ENCODE peak calls at places on chromosomes 4 and X, in four cellular contexts. F is DMS79 treated with DMSO at 0.1 percent for 48 hours, G is NCI-H524, W is NCI-H774. M is an unnamed sample.

GRCh38 chrX:53435997-53436396 is 1.8 kb upstream of the HSD17B10 start:
- DNase-seq in W (peak), G (peak), F (peak), M (peak)

GRCh38 chr4:85790582-85790981 is 315.6 kb downstream of the ARHGAP24 start:
- DNase-seq in F (no peak), G (no peak), W (no peak), M (no peak)

GRCh38 chr4:34158883-34159282 is 2085.4 kb downstream of the ARAP2 start:
- DNase-seq in W (no peak), F (no peak), G (no peak), M (no peak)

GRCh38 chr4:31518796-31519250 is 798.7 kb downstream of the PCDH7 start:
- DNase-seq in W (no peak), F (no peak), G (no peak), M (no peak)

GRCh38 chrX:40845331-40845911 is 110.1 kb upstream of the MED14 start:
- DNase-seq in W (no peak), G (no peak), F (no peak), M (no peak)

GRCh38 chrX:136055651-136056221 is 70.5 kb downstream of the SLC9A6 start:
- DNase-seq in G (no peak), F (no peak), W (no peak), M (no peak)

GRCh38 chr4:97917115-97917514 is 226.2 kb downstream of the STPG2 start:
- DNase-seq in W (no peak), G (no peak), F (no peak), M (no peak)

GRCh38 chr4:125736057-125736456 is 421.3 kb downstream of the FAT4 start:
- DNase-seq in F (no peak), W (no peak), G (no peak), M (no peak)

GRCh38 chr4:14924945-14925344 is 77.3 kb upstream of the CPEB2 start:
- DNase-seq in F (no peak), W (no peak), G (no peak), M (no peak)

GRCh38 chr4:24382381-24382780 is 202.0 kb downstream of the DHX15 start:
- DNase-seq in W (no peak), G (no peak), F (no peak), M (no peak)

GRCh38 chr4:110625593-110626292 is 2.9 kb upstream of the PITX2 start:
- DNase-seq in F (no peak), G (no peak), W (no peak), M (no peak)

GRCh38 chr4:101969965-101970364 is 179.4 kb downstream of the BANK1 start:
- DNase-seq in G (no peak), W (no peak), F (no peak), M (no peak)

GRCh38 chrX:51316271-51316670 is 16.4 kb upstream of the NUDT10 start:
- DNase-seq in G (no peak), F (no peak), W (no peak), M (no peak)

GRCh38 chr4:3484057-3484973 is 21.2 kb downstream of the DOK7 start:
- DNase-seq in W (no peak), G (no peak), F (no peak), M (no peak)

GRCh38 chr4:83109480-83110221 is 4.9 kb downstream of the PLAC8 start:
- DNase-seq in F (peak), G (no peak), W (no peak), M (peak)

GRCh38 chrX:40085086-40085551 is 12.6 kb downstream of the BCOR start:
- DNase-seq in G (no peak), W (no peak), F (no peak), M (no peak)

GRCh38 chr4:51835854-51836253 is 7.1 kb upstream of the DCUN1D4 start:
- DNase-seq in W (no peak), F (no peak), G (peak), M (no peak)

GRCh38 chrX:38612281-38612680 is 50.9 kb downstream of the TSPAN7 start:
- DNase-seq in G (no peak), W (no peak), F (no peak), M (no peak)

GRCh38 chrX:17826609-17827496 is 34.2 kb downstream of the RAI2 start:
- DNase-seq in G (no peak), W (no peak), F (no peak), M (no peak)

GRCh38 chr4:186486172-186486571 is 69.2 kb downstream of the MTNR1A start:
- DNase-seq in F (no peak), G (no peak), W (no peak), M (no peak)

GRCh38 chrX:16836371-16836770 is 33.8 kb downstream of the RBBP7 start:
- DNase-seq in F (no peak), W (no peak), G (no peak), M (no peak)

GRCh38 chr4:20878806-20879205 is 178.5 kb downstream of the PACRGL start:
- DNase-seq in W (no peak), F (no peak), G (peak), M (no peak)

GRCh38 chrX:51975360-51975759 is 81.9 kb downstream of the MAGED1 start:
- DNase-seq in F (no peak), W (no peak), G (no peak), M (no peak)

GRCh38 chr4:109408711-109409110 is 24.9 kb upstream of the SEC24B start:
- DNase-seq in F (no peak), W (no peak), G (no peak), M (no peak)

GRCh38 chr4:90246841-90247240 is 119.6 kb downstream of the CCSER1 start:
- DNase-seq in G (no peak), F (no peak), W (no peak), M (no peak)

GRCh38 chrX:115564243-115564642 is 3.3 kb downstream of the PLS3 start:
- DNase-seq in F (peak), G (no peak), W (no peak), M (no peak)

GRCh38 chrX:28022371-28022770 is 41.1 kb upstream of the DCAF8L1 start:
- DNase-seq in W (no peak), G (no peak), F (no peak), M (no peak)

GRCh38 chr4:167578906-167579305 is 344.6 kb upstream of the SPOCK3 start:
- DNase-seq in W (no peak), F (no peak), G (no peak), M (no peak)

GRCh38 chr4:8016527-8016926 is 76.9 kb upstream of the AFAP1 start:
- DNase-seq in G (no peak), F (peak), W (no peak), M (no peak)